ENCODE peak calls at places on chromosomes 3 and 15, in five cellular contexts. I is caudate nucleus, D is AG20443, Y is NCI-H748 treated with DMSO at 0.1 percent for 48 hours, A is pons. K is an unnamed sample.

GRCh38 chr3:116067275-116067674 is 378.0 kb downstream of the LSAMP start:
- DNase-seq in I (no peak), Y (no peak), D (no peak), A (no peak), K (no peak)

GRCh38 chr3:69791919-69792399 is 52.7 kb downstream of the MITF start:
- DNase-seq in D (peak), I (no peak), A (peak), Y (no peak), K (no peak)

GRCh38 chr3:51538459-51539290 is at the start of gene RAD54L2:
- DNase-seq in D (peak), I (peak), A (peak), Y (peak), K (peak)

GRCh38 chr15:74863239-74864056 is 9.7 kb downstream of the SCAMP2 start:
- DNase-seq in D (no peak), Y (no peak), A (no peak), I (no peak), K (no peak)

GRCh38 chr3:58258392-58259040 is 20.9 kb downstream of the ABHD6 start:
- DNase-seq in Y (no peak), A (no peak), I (no peak), D (no peak), K (no peak)

GRCh38 chr3:100941046-100941445 is 52.2 kb downstream of the ABI3BP start:
- DNase-seq in D (no peak), A (no peak), Y (no peak), I (no peak), K (no peak)

GRCh38 chr3:55690746-55691540 is 203.8 kb upstream of the WNT5A start:
- DNase-seq in D (no peak), Y (no peak), I (no peak), A (no peak), K (no peak)

GRCh38 chr3:71468311-71469130 is 115.0 kb downstream of the FOXP1 start:
- DNase-seq in D (no peak), Y (no peak), I (no peak), A (no peak), K (no peak)

GRCh38 chr3:45960289-45960688 is 17.0 kb downstream of the CXCR6 start:
- DNase-seq in A (no peak), I (no peak), Y (no peak), D (no peak), K (no peak)

GRCh38 chr3:79490165-79491028 is 277.4 kb downstream of the ROBO1 start:
- DNase-seq in A (peak), I (no peak), Y (no peak), D (peak), K (no peak)

GRCh38 chr3:101310580-101311375 is 9.6 kb downstream of the IMPG2 start:
- DNase-seq in D (peak), A (no peak), Y (no peak), I (no peak), K (no peak)

GRCh38 chr3:69091389-69092029 is 6.8 kb downstream of the ARL6IP5 start:
- DNase-seq in I (no peak), D (no peak), Y (no peak), A (no peak), K (no peak)

GRCh38 chr3:134291300-134292254 is 40.9 kb upstream of the RYK start:
- DNase-seq in A (no peak), Y (no peak), D (peak), I (no peak), K (no peak)

GRCh38 chr3:26438981-26439884 is 183.3 kb upstream of the LRRC3B start:
- DNase-seq in Y (no peak), D (no peak), A (no peak), I (no peak), K (no peak)

GRCh38 chr3:64143399-64144130 is 81.7 kb downstream of the PRICKLE2 start:
- DNase-seq in D (peak), Y (peak), A (no peak), I (no peak), K (no peak)

GRCh38 chr3:12489832-12490231 is 5.6 kb downstream of the TSEN2 start:
- DNase-seq in Y (no peak), D (no peak), A (no peak), I (no peak), K (no peak)

K was measured in effector memory CD4-positive, alpha-beta T cell.